ENCODE peak calls at places on chromosome 19, in five cellular contexts. K is CD4-positive, CD25-positive, alpha-beta regulatory T cell; N is tibial nerve; C is neuronal stem cell; Y is iPS DF 6.9. P is an unnamed sample. For H3K4me1, the result is how much of the 10 kb centered on the place peaks cover.

GRCh38 chr19:50924576-50924975 is 13.4 kb upstream of the KLK4 start:
- DNase-seq in K (no peak), N (no peak), C (no peak), Y (no peak), P (no peak)

GRCh38 chr19:57068921-57069697 is 50.7 kb upstream of the USP29 start:
- DNase-seq in K (no peak), N (no peak), C (peak), Y (no peak), P (no peak)

GRCh38 chr19:8302734-8303133 is 5.4 kb downstream of the CD320 start:
- DNase-seq in K (no peak), N (peak), C (no peak), Y (no peak), P (peak)

GRCh38 chr19:39475748-39476147 is 4.9 kb upstream of the TIMM50 start:
- DNase-seq in K (no peak), N (no peak), C (no peak), Y (no peak), P (no peak)

GRCh38 chr19:18932216-18932841 is 8.7 kb downstream of the HOMER3 start:
- DNase-seq in K (peak), N (peak), C (peak), Y (peak), P (no peak)

GRCh38 chr19:57362419-57362818 is 932 bp upstream of the TRAPPC2B start:
- DNase-seq in K (no peak), N (no peak), C (no peak), Y (no peak), P (no peak)

GRCh38 chr19:18496980-18497256 is 25.0 kb downstream of the ELL start:
- DNase-seq in K (no peak), N (no peak), C (no peak), Y (no peak), P (no peak)

GRCh38 chr19:2610637-2611482 is 91.6 kb downstream of the GNG7 start:
- DNase-seq in K (peak), N (peak), C (peak), Y (peak), P (peak)

GRCh38 chr19:45402469-45403070 is 2.3 kb downstream of the PPP1R13L start:
- DNase-seq in K (peak), N (no peak), C (no peak), Y (no peak), P (peak)

GRCh38 chr19:3511506-3512251 is 5.6 kb downstream of the FZR1 start:
- DNase-seq in K (no peak), N (no peak), C (no peak), Y (no peak), P (no peak)

GRCh38 chr19:45568732-45569131 is 15.9 kb downstream of the OPA3 start:
- DNase-seq in K (no peak), N (no peak), C (no peak), Y (no peak), P (no peak)

GRCh38 chr19:2952953-2953481 is 8.2 kb upstream of the ZNF77 start:
- DNase-seq in K (no peak), N (no peak), C (no peak), Y (no peak), P (no peak)

GRCh38 chr19:6718741-6719539 is 1.5 kb downstream of the C3 start:
- DNase-seq in K (peak), N (no peak), C (no peak), Y (no peak), P (no peak)

GRCh38 chr19:3184847-3185481 is 766 bp upstream of the NCLN start:
- DNase-seq in K (no peak), N (peak), C (no peak), Y (peak), P (peak)

GRCh38 chr19:19134687-19135158 is 3.6 kb downstream of the TMEM161A start:
- DNase-seq in K (peak), N (no peak), C (no peak), Y (peak), P (no peak)

GRCh38 chr19:7554990-7555864 is 19.7 kb downstream of the PNPLA6 start:
- DNase-seq in K (no peak), N (no peak), C (no peak), Y (no peak), P (no peak)

GRCh38 chr19:33177417-33177976 is 16.6 kb upstream of the LRP3 start:
- DNase-seq in K (peak), N (no peak), C (no peak), Y (no peak), P (peak)

GRCh38 chr19:38691938-38692457 is 44.5 kb downstream of the ACTN4 start:
- DNase-seq in K (no peak), N (no peak), C (no peak), Y (no peak), P (peak)

GRCh38 chr19:50512999-50513745 is 541 bp downstream of the ASPDH start:
- DNase-seq in K (no peak), N (no peak), C (no peak), Y (no peak), P (no peak)

GRCh38 chr19:53037101-53038097 is 7.1 kb upstream of the ERVV-2 start:
- DNase-seq in K (no peak), N (no peak), C (no peak), Y (no peak), P (no peak)

GRCh38 chr19:51470966-51471365 is 7.4 kb upstream of the CEACAM18 start:
- DNase-seq in K (no peak), N (no peak), C (no peak), Y (no peak), P (no peak)

GRCh38 chr19:21947775-21948174 is 63.0 kb downstream of the ZNF208 start:
- DNase-seq in K (peak), N (no peak), C (peak), Y (no peak), P (no peak)

GRCh38 chr19:46014534-46014933 is 8.3 kb downstream of the PGLYRP1 start:
- DNase-seq in K (no peak), N (no peak), C (peak), Y (no peak), P (no peak)

GRCh38 chr19:6519289-6519688 is 11.5 kb upstream of the TNFSF9 start:
- DNase-seq in K (no peak), N (no peak), C (no peak), Y (no peak), P (no peak)

GRCh38 chr19:58274771-58275199 is 4.0 kb upstream of the ZNF8 start:
- DNase-seq in K (no peak), N (no peak), C (no peak), Y (no peak), P (no peak)

GRCh38 chr19:4140237-4140711 is 13.2 kb upstream of the CREB3L3 start:
- DNase-seq in K (peak), N (no peak), C (peak), Y (peak), P (no peak)

GRCh38 chr19:35777411-35777841 is 2.1 kb downstream of the ARHGAP33 start:
- DNase-seq in K (no peak), N (no peak), C (no peak), Y (no peak), P (no peak)

GRCh38 chr19:49064768-49065611 is at the start of gene NTF4:
- DNase-seq in K (no peak), N (no peak), C (peak), Y (no peak), P (no peak)

GRCh38 chr19:2207991-2208860 is 27.9 kb downstream of the PLEKHJ1 start:
- DNase-seq in K (peak), N (peak), C (peak), Y (peak), P (peak)

GRCh38 chr19:3458595-3459284 is 21.6 kb downstream of the SMIM24 start:
- DNase-seq in K (no peak), N (peak), C (no peak), Y (no peak), P (no peak)

GRCh38 chr19:39428309-39429112 is 7.2 kb downstream of the RPS16 start:
- DNase-seq in K (no peak), N (no peak), C (peak), Y (no peak), P (no peak)

GRCh38 chr19:45960595-45961235 is 12.9 kb downstream of the NOVA2 start:
- DNase-seq in K (no peak), N (no peak), C (no peak), Y (no peak), P (no peak)

GRCh38 chr19:38442736-38443135 is 9.2 kb downstream of the RYR1 start:
- DNase-seq in K (no peak), N (no peak), C (no peak), Y (no peak), P (no peak)

GRCh38 chr19:38386300-38386967 is 1.4 kb downstream of the GGN start:
- DNase-seq in K (no peak), N (no peak), C (no peak), Y (no peak), P (no peak)

GRCh38 chr19:664913-665443 is 2.0 kb upstream of the RNF126 start:
- DNase-seq in K (peak), N (peak), C (peak), Y (peak), P (peak)

GRCh38 chr19:663682-664117 is 686 bp upstream of the RNF126 start:
- DNase-seq in K (no peak), N (no peak), C (no peak), Y (no peak), P (no peak)

GRCh38 chr19:661427-662196 is 1.4 kb downstream of the RNF126 start:
- DNase-seq in K (peak), N (no peak), C (no peak), Y (no peak), P (no peak)

GRCh38 chr19:662207-662961 is 630 bp downstream of the RNF126 start:
- DNase-seq in K (peak), N (no peak), C (no peak), Y (no peak), P (no peak)

GRCh38 chr19:662962-663681 is at the start of gene RNF126:
- DNase-seq in K (peak), N (peak), C (peak), Y (peak), P (peak)
- H3K4me1 ChIP-seq in K (half or more), N (under half), C (under half), Y (under half), P (under half)

GRCh38 chr19:10533656-10534386 is 9.9 kb upstream of the ATG4D start:
- DNase-seq in K (no peak), N (no peak), C (no peak), Y (no peak), P (no peak)
- H3K4me1 ChIP-seq in K (under half), N (under half), C (under half), Y (under half), P (under half)

GRCh38 chr19:16366056-16366432 is 41.4 kb downstream of the KLF2 start:
- DNase-seq in K (no peak), N (no peak), C (no peak), Y (no peak), P (no peak)

GRCh38 chr19:16363852-16364230 is 39.2 kb downstream of the KLF2 start:
- DNase-seq in K (no peak), N (no peak), C (no peak), Y (no peak), P (no peak)

GRCh38 chr19:16364231-16364865 is 39.7 kb downstream of the KLF2 start:
- DNase-seq in K (no peak), N (no peak), C (no peak), Y (no peak), P (no peak)

GRCh38 chr19:16366433-16367268 is 42.0 kb downstream of the KLF2 start:
- DNase-seq in K (peak), N (no peak), C (no peak), Y (no peak), P (no peak)

DNA sequence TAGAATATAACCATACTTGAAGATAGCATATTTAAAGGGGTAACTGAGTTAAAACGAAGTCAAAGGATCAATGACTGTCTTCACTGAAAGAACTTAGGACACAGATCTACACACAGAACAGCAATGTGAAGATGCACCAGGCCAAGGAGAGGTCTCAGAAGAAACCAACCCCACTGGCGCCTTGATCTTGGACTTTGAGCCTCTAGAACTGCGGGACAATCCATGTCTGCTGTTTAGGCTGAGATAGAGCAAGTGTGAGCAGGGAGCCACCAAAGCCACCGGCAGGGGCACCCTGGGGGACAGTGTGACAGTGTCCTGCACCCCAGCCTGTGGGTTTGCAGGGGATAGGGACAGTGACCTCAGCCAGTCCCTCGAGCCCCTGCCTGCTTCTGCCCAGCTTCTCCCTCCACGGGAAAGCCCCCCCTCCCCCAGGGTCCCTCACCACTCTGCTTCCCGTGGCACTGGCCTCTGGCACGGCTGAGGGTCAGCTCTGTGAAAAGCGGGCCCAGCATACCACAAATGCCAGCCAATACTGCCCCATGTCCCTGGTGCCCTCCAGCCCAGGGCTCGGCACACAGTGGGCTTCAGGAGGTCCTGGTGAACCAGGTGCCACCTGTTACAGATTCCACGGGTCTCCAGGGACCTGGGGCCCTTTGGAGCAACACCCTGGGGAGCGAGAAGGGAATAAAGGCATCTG is 40.8 kb downstream of the KLF2 start:
- DNase-seq in K (no peak), N (no peak), C (no peak), Y (no peak), P (no peak)
- H3K4me1 ChIP-seq in K (half or more), N (under half), C (under half), Y (under half), P (under half)

DNA sequence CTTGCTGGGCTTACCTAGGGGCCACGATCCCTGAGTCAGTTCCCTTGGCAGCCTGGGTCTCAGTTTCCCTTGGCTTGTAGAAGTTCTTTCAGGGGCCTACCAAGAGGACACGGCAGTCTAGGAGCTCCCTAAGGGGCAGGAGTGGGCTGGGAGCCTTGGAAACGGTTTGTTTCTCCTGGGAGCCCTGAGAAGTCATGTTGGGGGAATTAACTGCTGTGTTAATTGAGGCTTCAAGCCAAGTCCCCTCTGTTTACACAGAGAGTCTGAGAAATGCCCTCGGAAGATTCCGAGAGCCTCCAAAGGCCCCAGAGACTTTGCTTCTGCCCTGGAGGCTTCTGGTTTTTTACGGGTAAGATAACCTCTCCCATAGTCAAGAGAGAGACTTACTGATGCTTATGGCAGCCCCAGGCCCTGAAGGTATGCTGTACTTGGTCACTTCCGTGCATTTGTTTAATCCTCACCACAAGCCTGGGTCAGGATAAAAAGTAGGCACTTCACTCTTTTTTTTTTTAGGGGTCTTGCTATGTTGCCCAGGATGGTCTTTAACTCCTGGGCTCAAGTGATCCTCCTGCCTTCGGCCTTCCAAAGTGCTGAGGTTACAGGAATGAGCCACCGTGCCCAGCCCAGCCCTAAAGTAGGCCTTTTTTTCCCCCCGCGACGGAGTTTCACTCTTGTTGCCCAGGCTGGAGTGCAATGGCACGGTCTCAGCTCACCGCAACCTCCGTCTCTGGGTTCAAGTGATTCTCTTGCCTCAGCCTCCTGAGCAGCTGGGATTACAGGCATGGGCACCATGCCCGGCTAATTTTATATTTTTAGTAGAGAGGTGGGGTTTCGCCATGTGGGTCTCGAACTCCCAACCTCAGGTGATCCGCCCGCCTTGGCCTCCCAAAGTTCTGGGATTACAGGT is 15.1 kb downstream of the IER2 start:
- DNase-seq in K (no peak), N (no peak), C (no peak), Y (no peak), P (no peak)
- H3K4me1 ChIP-seq in K (half or more), N (under half), C (under half), Y (under half), P (under half)

DNA sequence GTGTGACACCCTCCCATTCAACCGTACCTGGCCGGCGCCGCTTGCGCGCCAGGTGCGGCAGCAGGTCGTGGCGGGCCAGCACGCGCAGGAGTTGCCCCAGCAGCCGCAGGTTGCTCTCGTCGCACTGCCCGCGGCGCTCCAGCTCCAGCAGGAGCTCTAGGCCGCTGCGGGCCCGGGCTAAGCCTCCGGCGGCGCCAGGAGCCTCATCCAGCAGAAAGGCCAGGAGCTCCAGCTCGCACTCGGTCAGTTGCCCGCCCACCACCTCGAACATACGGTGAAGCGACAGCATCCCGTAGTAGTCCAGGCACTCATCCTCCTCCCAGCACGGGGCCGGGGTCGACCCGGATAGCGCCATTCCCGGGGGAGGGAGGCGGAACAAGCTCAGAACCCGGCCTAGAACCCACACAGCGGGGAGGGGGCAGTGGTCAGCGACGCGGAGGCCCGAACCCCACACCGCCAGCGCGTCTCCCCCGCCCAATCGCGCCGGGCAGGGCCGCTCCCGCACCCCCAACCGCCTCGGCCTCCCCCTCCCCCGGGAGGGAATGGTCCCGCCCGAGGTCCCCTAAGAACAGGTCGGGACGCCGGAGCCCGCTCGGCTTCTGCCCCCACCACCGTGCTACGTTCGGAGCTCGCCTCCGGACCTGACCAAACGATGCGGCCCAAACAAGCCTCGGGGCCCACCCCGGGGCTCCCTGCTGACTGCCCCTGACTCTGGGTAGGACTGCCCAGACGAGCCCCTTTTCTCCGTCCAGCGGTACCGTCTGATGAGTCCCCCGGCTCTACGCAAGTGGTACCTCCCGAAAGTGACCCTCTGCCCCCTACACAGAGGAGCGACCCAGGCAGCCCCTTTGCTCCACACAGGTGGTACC is 590 bp downstream of the DEDD2 start:
- DNase-seq in K (peak), N (no peak), C (peak), Y (no peak), P (no peak)
- H3K4me1 ChIP-seq in K (half or more), N (under half), C (under half), Y (under half), P (under half)

DNA sequence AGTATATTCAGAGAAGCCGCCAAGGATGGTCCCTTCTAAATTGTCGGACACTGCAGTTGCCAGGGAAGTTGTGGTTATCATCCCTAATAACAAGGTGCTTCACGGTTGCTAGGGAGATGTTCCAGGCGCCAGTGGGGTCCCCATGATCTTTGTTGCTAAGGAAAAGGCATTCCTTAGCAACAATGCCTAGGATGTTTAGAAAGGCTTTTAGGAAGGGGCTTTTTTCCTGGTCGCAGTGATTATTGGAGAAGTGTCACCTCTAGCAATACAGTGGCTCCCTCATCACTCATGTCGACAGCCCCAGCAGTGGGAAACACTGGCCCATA is 6.3 kb upstream of the TMC4 start:
- DNase-seq in K (no peak), N (no peak), C (no peak), Y (no peak), P (no peak)
- H3K4me1 ChIP-seq in K (under half), N (under half), C (under half), Y (under half), P (under half)

P was measured in right atrium auricular region.